ENCODE peak calls at places on chromosomes 4 and X, in four cellular contexts. Z is K562, W is HepG2, A is GM12878. L is an unnamed sample.

GRCh38 chr4:71287305-71287704 is 51.5 kb upstream of the SLC4A4 start:
- DNase-seq in A (no peak), W (no peak), Z (no peak), L (no peak)

GRCh38 chr4:53128959-53129358 is 236.9 kb downstream of the SCFD2 start:
- DNase-seq in Z (no peak), W (no peak), A (no peak), L (no peak)

GRCh38 chrX:53047228-53047627 is 1.4 kb upstream of the GPR173 start:
- DNase-seq in W (no peak), Z (no peak), A (no peak), L (no peak)

GRCh38 chr4:112374850-112375249 is 77.7 kb downstream of the ALPK1 start:
- DNase-seq in Z (no peak), A (no peak), W (no peak), L (no peak)

GRCh38 chr4:57074753-57075152 is 35.4 kb downstream of the IGFBP7 start:
- DNase-seq in A (no peak), W (no peak), Z (no peak), L (no peak)

GRCh38 chr4:150242820-150243458 is 164.7 kb downstream of the DCLK2 start:
- DNase-seq in Z (peak; percentile 68), W (no peak), A (no peak), L (no peak)

GRCh38 chrX:110180176-110180927 is 137.5 kb downstream of the AMMECR1 start:
- DNase-seq in W (no peak), A (no peak), Z (no peak), L (no peak)

GRCh38 chrX:119015407-119016242 is 41.2 kb downstream of the LONRF3 start:
- DNase-seq in W (no peak), A (peak; percentile 40), Z (no peak), L (no peak)

GRCh38 chrX:86263526-86263925 is 115.3 kb downstream of the DACH2 start:
- DNase-seq in A (no peak), Z (no peak), W (no peak), L (peak; percentile 10)

GRCh38 chr4:41203169-41203568 is 11.2 kb downstream of the APBB2 start:
- DNase-seq in Z (no peak), A (no peak), W (no peak), L (no peak)

GRCh38 chrX:71400710-71401109 is 34.6 kb downstream of the TAF1 start:
- DNase-seq in W (no peak), Z (no peak), A (no peak), L (no peak)

GRCh38 chr4:81454498-81454897 is 17.2 kb downstream of the RASGEF1B start:
- DNase-seq in A (no peak), W (no peak), Z (no peak), L (no peak)

GRCh38 chr4:119211856-119212250 is 660 bp upstream of the USP53 start:
- DNase-seq in Z (no peak), A (no peak), W (peak; percentile 47), L (no peak)

GRCh38 chr4:19301527-19301926 is 950.2 kb upstream of the SLIT2 start:
- DNase-seq in Z (no peak), A (no peak), W (no peak), L (no peak)

GRCh38 chr4:119209077-119209476 is 3.4 kb upstream of the USP53 start:
- DNase-seq in Z (peak; percentile 18), W (peak; percentile 18), A (no peak), L (no peak)

GRCh38 chr4:66273110-66273509 is 602.8 kb upstream of the EPHA5 start:
- DNase-seq in A (no peak), Z (no peak), W (no peak), L (no peak)

GRCh38 chrX:117689956-117690355 is 426.7 kb downstream of the KLHL13 start:
- DNase-seq in W (no peak), Z (no peak), A (no peak), L (no peak)

GRCh38 chr4:7029921-7030320 is 13.3 kb upstream of the TADA2B start:
- DNase-seq in A (no peak), W (no peak), Z (no peak), L (no peak)

GRCh38 chrX:120768681-120769080 is 107.0 kb downstream of the CT47B1 start:
- DNase-seq in W (no peak), Z (no peak), A (no peak), L (no peak)

GRCh38 chr4:20074450-20074849 is 177.3 kb upstream of the SLIT2 start:
- DNase-seq in A (no peak), W (no peak), Z (no peak), L (no peak)

GRCh38 chrX:31314921-31315320 is 243.1 kb upstream of the FTHL17 start:
- DNase-seq in W (no peak), A (no peak), Z (no peak), L (no peak)

DNA sequence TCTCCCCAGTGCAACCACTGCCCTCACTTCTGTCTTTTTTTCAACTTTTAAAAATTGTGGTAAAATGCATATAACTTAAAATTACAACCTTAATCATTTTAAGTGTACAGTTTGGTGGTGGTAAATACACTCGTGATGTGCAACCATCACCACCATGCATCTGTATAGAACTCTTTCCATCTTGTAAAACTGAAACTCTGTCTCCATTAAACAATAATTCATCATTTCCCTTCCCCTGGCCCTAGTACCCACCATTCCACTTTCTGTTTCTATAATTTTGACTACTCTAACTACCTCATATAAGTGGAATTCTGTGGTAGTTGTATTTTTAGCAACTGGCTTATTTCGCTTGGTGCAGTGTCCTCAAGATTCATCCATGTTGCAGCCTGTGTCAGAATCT is 6.8 kb upstream of the CTBP1 start:
- DNase-seq in Z (no peak), A (no peak), W (no peak), L (no peak)
- H3K9me3 ChIP-seq in Z (peaks cover 8% of the 10 kb centered on the region), A (peaks cover 24% of the 10 kb centered on the region), W (peaks cover 27% of the 10 kb centered on the region), L (peaks cover 32% of the 10 kb centered on the region)

GRCh38 chr4:14399919-14400706 is 602.2 kb upstream of the CPEB2 start:
- DNase-seq in Z (no peak), W (no peak), A (no peak), L (no peak)

GRCh38 chr4:14404730-14405129 is 597.6 kb upstream of the CPEB2 start:
- DNase-seq in W (no peak), A (no peak), Z (no peak), L (no peak)

GRCh38 chr4:14403132-14403531 is 599.1 kb upstream of the CPEB2 start:
- DNase-seq in A (no peak), W (no peak), Z (no peak), L (no peak)
- TF ChIP-seq CBX5 in A (no peak), W (no peak), Z (no peak), L (no peak)

DNA sequence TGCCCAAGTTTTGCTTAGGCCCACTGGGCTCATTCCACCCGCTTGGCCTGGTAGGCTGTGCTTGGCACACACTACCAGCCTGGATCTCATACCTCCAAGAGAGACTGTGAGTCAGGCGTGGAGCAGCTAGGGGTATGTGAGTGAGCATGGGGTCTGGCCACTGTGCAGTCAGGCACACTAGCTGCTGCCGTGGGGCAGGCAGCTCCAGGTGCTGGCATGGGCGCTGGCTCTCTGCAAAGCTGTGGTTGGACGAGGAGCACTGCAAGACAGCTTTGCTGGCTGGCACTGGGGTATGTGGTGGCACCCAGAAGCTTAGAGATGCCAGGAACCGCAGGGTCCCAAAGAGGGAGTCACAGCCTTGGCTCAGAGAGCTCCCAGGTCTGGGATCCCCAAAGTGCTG is 377.8 kb downstream of the KCTD8 start:
- DNase-seq in Z (no peak), A (no peak), W (no peak), L (no peak)
- H3K9me3 ChIP-seq in Z (no peaks in the 10 kb centered on the region), A (no peaks in the 10 kb centered on the region), W (peaks cover 56% of the 10 kb centered on the region), L (peaks cover 22% of the 10 kb centered on the region)

GRCh38 chr4:143225167-143225566 is 40.5 kb downstream of the USP38 start:
- DNase-seq in W (peak; percentile 98), A (no peak), Z (no peak), L (no peak)
- TF ChIP-seq CBX5 in W (peak; percentile 68), A (no peak), Z (no peak), L (no peak)

GRCh38 chrX:55546956-55547355 is 57.3 kb upstream of the USP51 start:
- DNase-seq in A (no peak), Z (no peak), W (no peak), L (no peak)
- H3K9me3 ChIP-seq in A (no peaks in the 10 kb centered on the region), Z (no peaks in the 10 kb centered on the region), W (no peaks in the 10 kb centered on the region), L (peaks cover 29% of the 10 kb centered on the region)

DNA sequence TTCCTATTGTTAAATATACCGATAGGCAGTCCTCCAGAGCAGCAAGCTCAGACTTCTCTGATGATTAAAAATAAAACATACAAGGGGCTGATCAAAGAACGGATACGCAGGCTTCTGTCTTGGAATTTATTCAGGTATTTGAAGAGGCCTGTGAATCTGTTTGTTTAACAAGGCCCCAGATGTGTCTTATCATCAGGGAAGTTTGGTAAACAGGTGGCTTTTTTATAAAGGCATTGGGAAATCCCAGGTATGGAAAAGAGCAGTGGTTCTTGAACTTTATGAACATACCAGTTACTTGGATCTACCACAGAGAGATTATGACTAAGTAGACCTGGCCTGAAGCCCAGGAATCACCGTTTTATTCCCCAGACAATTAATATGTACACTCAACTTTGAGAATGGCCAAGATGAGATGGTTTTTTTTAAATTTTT is 47.9 kb downstream of the SOWAHB start:
- DNase-seq in Z (no peak), W (peak; percentile 62), A (no peak), L (no peak)
- TF ChIP-seq CBX5 in Z (no peak), W (no peak), A (no peak), L (no peak)

DNA sequence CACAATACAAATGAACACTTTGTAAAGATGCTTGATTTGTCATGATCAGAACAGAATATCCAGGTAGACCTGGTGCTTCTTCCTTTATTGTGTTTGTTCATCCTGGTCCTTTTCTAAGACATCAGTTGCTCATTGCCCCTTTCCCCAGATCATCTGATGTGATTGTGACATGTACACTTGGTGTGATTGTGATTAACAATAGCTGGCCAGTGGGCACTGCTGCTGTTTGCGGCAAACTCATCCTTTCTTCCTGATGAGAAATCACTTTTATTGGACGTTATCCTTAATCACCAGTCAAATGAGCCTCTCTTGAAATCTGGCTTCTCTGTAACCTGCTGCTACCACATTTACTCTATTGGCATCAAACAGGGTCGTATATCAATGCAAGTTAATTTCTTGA is 135.1 kb downstream of the PCDH7 start:
- DNase-seq in W (no peak), Z (no peak), A (no peak), L (no peak)
- H3K9me3 ChIP-seq in W (no peaks in the 10 kb centered on the region), Z (no peaks in the 10 kb centered on the region), A (no peaks in the 10 kb centered on the region), L (no peaks in the 10 kb centered on the region)

DNA sequence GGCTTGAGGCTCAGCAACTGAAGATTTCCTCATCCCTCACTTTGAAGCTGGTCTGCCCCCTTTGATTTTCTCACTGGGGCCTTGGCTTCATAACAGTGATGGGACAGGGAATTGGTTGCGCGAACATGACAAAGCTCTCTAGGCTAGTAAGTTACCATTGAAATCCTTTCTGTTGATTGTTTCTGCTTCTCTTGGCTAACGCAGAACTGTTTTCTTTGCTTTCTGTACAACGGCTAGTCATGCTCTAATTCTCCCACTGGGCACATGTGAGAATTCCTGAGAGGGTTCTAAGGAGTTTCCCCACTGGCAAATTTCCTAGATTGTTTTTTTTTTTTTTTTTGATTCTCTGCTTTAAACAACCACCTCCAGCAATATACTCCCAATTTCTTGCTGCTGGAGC is 738.6 kb downstream of the PCDH7 start:
- DNase-seq in Z (no peak), A (no peak), W (no peak), L (no peak)
- TF ChIP-seq CBX5 in Z (no peak), A (no peak), W (no peak), L (no peak)

GRCh38 chr4:11783588-11783987 is 354.9 kb upstream of the HS3ST1 start:
- DNase-seq in Z (no peak), W (no peak), A (no peak), L (no peak)
- H3K9me3 ChIP-seq in Z (no peaks in the 10 kb centered on the region), W (peaks cover 58% of the 10 kb centered on the region), A (no peaks in the 10 kb centered on the region), L (no peaks in the 10 kb centered on the region)

L was measured in H1.